ENCODE peak calls at places on chromosome 11, in seven cellular contexts. O is fibroblast of lung; B is HL-60; Y is colonic mucosa; Q is right cardiac atrium; G is epithelial cell of prostate; J is effector memory CD4-positive, alpha-beta T cell. S is an unnamed sample.

GRCh38 chr11:19116971-19117759 is at the start of gene ZDHHC13:
- DNase-seq in O (peak; percentile 89), Q (peak; percentile 96), J (peak; percentile 90), Y (peak; percentile 99), G (peak; percentile 53), B (peak; percentile 79), S (peak; percentile 72)

GRCh38 chr11:118917488-118918127 is 8.1 kb downstream of the BCL9L start:
- DNase-seq in G (peak; percentile 75), Y (peak; percentile 84), B (peak; percentile 83), J (peak; percentile 55), Q (peak; percentile 81), O (peak; percentile 74), S (no peak)

GRCh38 chr11:78841451-78842060 is 266.9 kb upstream of the NARS2 start:
- DNase-seq in Q (no peak), Y (no peak), G (no peak), J (no peak), O (peak; percentile 39), B (no peak), S (no peak)

GRCh38 chr11:102914238-102915043 is 39.7 kb upstream of the MMP12 start:
- DNase-seq in J (no peak), B (no peak), O (peak; percentile 31), G (no peak), Q (no peak), Y (peak; percentile 36), S (peak; percentile 24)

GRCh38 chr11:128667873-128668272 is 26.0 kb upstream of the FLI1 start:
- DNase-seq in Y (no peak), O (no peak), B (no peak), G (no peak), Q (no peak), J (no peak), S (no peak)

GRCh38 chr11:65851083-65851579 is 6.8 kb downstream of the CFL1 start:
- DNase-seq in J (no peak), O (no peak), G (no peak), Y (peak; percentile 55), Q (no peak), B (no peak), S (no peak)

GRCh38 chr11:2582958-2583604 is 116.7 kb downstream of the KCNQ1OT1 start:
- DNase-seq in J (no peak), B (no peak), O (no peak), Y (no peak), G (no peak), Q (peak; percentile 46), S (no peak)

GRCh38 chr11:73585834-73586575 is 11.9 kb downstream of the FAM168A start:
- DNase-seq in B (no peak), G (peak; percentile 10), Q (no peak), Y (no peak), O (peak; percentile 75), J (no peak), S (no peak)

GRCh38 chr11:66454253-66454652 is 12.5 kb upstream of the PELI3 start:
- DNase-seq in B (no peak), O (no peak), J (no peak), Y (no peak), Q (no peak), G (peak; percentile 69), S (no peak)

GRCh38 chr11:27058456-27058855 is 17.8 kb downstream of the BBOX1 start:
- DNase-seq in B (no peak), J (no peak), O (peak; percentile 18), Y (no peak), Q (no peak), G (no peak), S (no peak)

GRCh38 chr11:73430326-73430725 is 54.1 kb downstream of the RELT start:
- DNase-seq in O (no peak), Y (no peak), G (no peak), J (no peak), B (no peak), Q (no peak), S (no peak)

GRCh38 chr11:126359431-126360048 is 4.1 kb downstream of the ST3GAL4 start:
- DNase-seq in J (no peak), G (no peak), Q (peak; percentile 93), Y (peak; percentile 75), B (no peak), O (peak; percentile 70), S (peak; percentile 76)

GRCh38 chr11:33412231-33412630 is 155.1 kb downstream of the HIPK3 start:
- DNase-seq in Q (no peak), Y (no peak), G (no peak), B (no peak), O (peak; percentile 39), J (no peak), S (no peak)

GRCh38 chr11:4891996-4892640 is 10.4 kb downstream of the OR51T1 start:
- DNase-seq in J (no peak), Y (no peak), Q (no peak), B (no peak), G (peak; percentile 49), O (peak; percentile 93), S (no peak)

GRCh38 chr11:72326151-72326842 is 82.3 kb upstream of the PHOX2A start:
- DNase-seq in O (peak; percentile 80), J (no peak), Q (no peak), Y (no peak), B (no peak), G (peak; percentile 39), S (no peak)

GRCh38 chr11:16099501-16099900 is 256.8 kb downstream of the SOX6 start:
- DNase-seq in J (no peak), O (peak; percentile 12), G (no peak), B (no peak), Q (no peak), Y (no peak), S (no peak)

GRCh38 chr11:94753630-94754029 is 14.5 kb upstream of the AMOTL1 start:
- DNase-seq in G (no peak), O (no peak), B (no peak), J (no peak), Q (no peak), Y (no peak), S (no peak)

GRCh38 chr11:42237701-42238235 is 778.3 kb upstream of the LRRC4C start:
- DNase-seq in G (no peak), J (no peak), B (no peak), O (peak; percentile 92), Q (no peak), Y (no peak), S (no peak)

GRCh38 chr11:114137054-114137453 is 77.5 kb downstream of the ZBTB16 start:
- DNase-seq in B (no peak), O (no peak), Y (no peak), G (no peak), Q (no peak), J (no peak), S (no peak)

GRCh38 chr11:2549491-2549875 is 104.7 kb downstream of the KCNQ1 start:
- DNase-seq in O (no peak), G (no peak), B (no peak), J (no peak), Q (peak; percentile 24), Y (no peak), S (no peak)

GRCh38 chr11:44747836-44748235 is 21.1 kb downstream of the TSPAN18 start:
- DNase-seq in G (no peak), J (no peak), Y (no peak), B (no peak), Q (no peak), O (no peak), S (no peak)
- H3K27ac ChIP-seq in G (no peak overlapping the region), J (peak overlapping the region; percentile 38), Y (no peak overlapping the region), B (no peak overlapping the region), Q (peak overlapping the region; percentile 30), O (no peak overlapping the region), S (no peak overlapping the region)

GRCh38 chr11:130404727-130405126 is 23.7 kb downstream of the ADAMTS8 start:
- DNase-seq in O (peak; percentile 41), B (no peak), G (no peak), J (no peak), Y (no peak), Q (no peak), S (no peak)

GRCh38 chr11:130403301-130403804 is 25.1 kb downstream of the ADAMTS8 start:
- DNase-seq in O (peak; percentile 94), Y (no peak), Q (peak; percentile 78), G (peak; percentile 70), J (no peak), B (no peak), S (peak; percentile 10)

GRCh38 chr11:130405428-130405827 is 23.0 kb downstream of the ADAMTS8 start:
- DNase-seq in G (no peak), B (no peak), O (no peak), Y (no peak), J (no peak), Q (no peak), S (no peak)

GRCh38 chr11:130400793-130401483 is 27.5 kb downstream of the ADAMTS8 start:
- DNase-seq in B (peak; percentile 28), Y (no peak), Q (no peak), G (no peak), J (no peak), O (peak; percentile 76), S (no peak)

GRCh38 chr11:130403967-130404366 is 24.4 kb downstream of the ADAMTS8 start:
- DNase-seq in J (no peak), O (no peak), G (no peak), B (no peak), Y (no peak), Q (no peak), S (no peak)
- H3K27ac ChIP-seq in J (no peak overlapping the region), O (peak overlapping the region; percentile 92), G (no peak overlapping the region), B (no peak overlapping the region), Y (peak overlapping the region; percentile 44), Q (no peak overlapping the region), S (peak overlapping the region; percentile 77)

DNA sequence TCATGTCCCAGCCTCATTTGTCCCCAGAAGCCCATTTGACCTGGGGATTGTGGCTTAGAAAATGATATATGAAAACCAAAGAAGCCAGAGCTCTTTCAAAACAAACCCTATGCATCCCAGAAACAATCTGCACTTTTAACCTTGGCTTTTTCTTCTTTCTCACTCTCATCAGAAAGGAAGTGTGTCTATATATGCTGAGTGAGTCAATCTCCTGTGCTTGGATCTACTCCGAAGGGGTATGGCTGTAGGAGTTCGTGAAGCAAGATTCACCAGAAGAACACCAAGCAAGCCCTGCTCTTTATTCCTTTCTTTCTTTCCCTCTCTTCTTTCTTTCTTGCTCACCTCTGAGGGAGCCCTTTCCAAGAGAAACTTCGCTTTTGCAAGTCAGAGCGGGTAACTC is 636 bp downstream of the PAMR1 start:
- DNase-seq in G (no peak), Q (no peak), Y (no peak), O (peak; percentile 38), B (no peak), J (no peak), S (no peak)
- H3K27ac ChIP-seq in G (no peak overlapping the region), Q (no peak overlapping the region), Y (no peak overlapping the region), O (peak overlapping the region; percentile 70), B (no peak overlapping the region), J (no peak overlapping the region), S (no peak overlapping the region)

GRCh38 chr11:117671370-117671769 is 125.6 kb downstream of the DSCAML1 start:
- DNase-seq in J (no peak), O (no peak), Q (no peak), B (no peak), Y (no peak), G (no peak), S (no peak)
- H3K27ac ChIP-seq in J (no peak overlapping the region), O (no peak overlapping the region), Q (no peak overlapping the region), B (no peak overlapping the region), Y (no peak overlapping the region), G (no peak overlapping the region), S (peak overlapping the region; percentile 95)